ENCODE peak calls at places on chromosome 15, in four cellular contexts. J is prostate gland, N is A673, T is testis. M is an unnamed sample.

GRCh38 chr15:82852906-82853635 is 43.6 kb downstream of the WHAMM start:
- DNase-seq in J (no peak), N (peak; percentile 27), T (no peak), M (no peak)

GRCh38 chr15:100438570-100438969 is 90.2 kb downstream of the CERS3 start:
- DNase-seq in J (peak; percentile 56), N (peak; percentile 46), T (peak; percentile 75), M (peak; percentile 32)

GRCh38 chr15:70593795-70594194 is 169.6 kb downstream of the UACA start:
- DNase-seq in J (no peak), N (no peak), T (no peak), M (no peak)

GRCh38 chr15:80507638-80508316 is 103.6 kb downstream of the ARNT2 start:
- DNase-seq in J (no peak), N (no peak), T (no peak), M (no peak)

GRCh38 chr15:55267401-55268053 is 22.1 kb downstream of the RAB27A start:
- DNase-seq in J (no peak), N (peak; percentile 17), T (peak; percentile 42), M (no peak)

GRCh38 chr15:98650871-98651481 is 2.6 kb downstream of the IGF1R start:
- DNase-seq in J (peak; percentile 61), N (peak; percentile 17), T (peak; percentile 74), M (peak; percentile 52)

GRCh38 chr15:53808058-53808703 is 48.7 kb upstream of the WDR72 start:
- DNase-seq in J (no peak), N (peak; percentile 3), T (no peak), M (peak; percentile 13)

GRCh38 chr15:75104804-75105557 is 81.6 kb downstream of the PPCDC start:
- DNase-seq in J (no peak), N (no peak), T (no peak), M (peak; percentile 94)

GRCh38 chr15:53693729-53694533 is 65.5 kb downstream of the WDR72 start:
- DNase-seq in J (peak; percentile 33), N (no peak), T (peak; percentile 62), M (no peak)

GRCh38 chr15:71716990-71717389 is 93.4 kb upstream of the NR2E3 start:
- DNase-seq in J (no peak), N (no peak), T (no peak), M (no peak)

GRCh38 chr15:40069178-40070165 is 30.5 kb upstream of the SRP14 start:
- DNase-seq in J (peak; percentile 95), N (peak; percentile 87), T (peak; percentile 94), M (peak; percentile 94)

GRCh38 chr15:80957976-80958375 is 31.6 kb downstream of the MESD start:
- DNase-seq in J (no peak), N (no peak), T (no peak), M (no peak)

GRCh38 chr15:35827156-35827555 is 281.2 kb upstream of the DPH6 start:
- DNase-seq in J (no peak), N (peak; percentile 51), T (no peak), M (no peak)

GRCh38 chr15:67018026-67018425 is 47.4 kb upstream of the SMAD3 start:
- DNase-seq in J (no peak), N (no peak), T (no peak), M (peak; percentile 67)

GRCh38 chr15:58410353-58410752 is 21.4 kb upstream of the LIPC start:
- DNase-seq in J (no peak), N (no peak), T (no peak), M (peak; percentile 26)

GRCh38 chr15:27714675-27715074 is 384.4 kb downstream of the OCA2 start:
- DNase-seq in J (no peak), N (no peak), T (peak; percentile 33), M (no peak)
- H3K9me3 ChIP-seq in J (no peaks in the 10 kb centered on the region), N (peaks cover 53% of the 10 kb centered on the region), T (no peaks in the 10 kb centered on the region), M (no peaks in the 10 kb centered on the region)

GRCh38 chr15:94295275-94295674 is 63.9 kb downstream of the MCTP2 start:
- DNase-seq in J (no peak), N (no peak), T (no peak), M (no peak)
- H3K4me1 ChIP-seq in J (no peaks in the 10 kb centered on the region), N (no peaks in the 10 kb centered on the region), T (peaks cover 4% of the 10 kb centered on the region), M (peaks cover 4% of the 10 kb centered on the region)

GRCh38 chr15:25052191-25052999 is 97.6 kb downstream of the SNRPN start:
- DNase-seq in J (no peak), N (no peak), T (no peak), M (no peak)
- H3K9me3 ChIP-seq in J (peaks cover 14% of the 10 kb centered on the region), N (peaks cover 88% of the 10 kb centered on the region), T (no peaks in the 10 kb centered on the region), M (no peaks in the 10 kb centered on the region)

DNA sequence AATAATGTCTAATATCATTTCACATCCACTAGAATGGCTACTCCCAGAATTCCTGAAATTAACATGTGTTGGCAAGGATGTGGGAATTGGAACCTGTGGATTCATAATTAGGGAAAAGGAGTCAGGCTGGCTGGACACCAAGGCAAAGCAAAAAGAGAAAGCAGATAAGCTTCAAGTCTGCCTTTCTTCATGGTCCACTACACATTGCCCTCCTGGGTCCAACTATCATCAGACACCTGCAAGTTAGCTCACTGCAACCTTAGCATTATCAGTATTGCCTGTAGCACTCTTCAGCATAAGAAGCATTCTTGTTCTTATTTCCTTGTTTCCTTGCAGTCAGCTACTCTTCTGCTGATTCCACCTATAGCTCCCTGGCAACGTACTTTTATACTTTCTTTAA is 124.3 kb downstream of the ZNF280D start:
- DNase-seq in J (no peak), N (no peak), T (no peak), M (no peak)
- H3K4me1 ChIP-seq in J (no peaks in the 10 kb centered on the region), N (no peaks in the 10 kb centered on the region), T (no peaks in the 10 kb centered on the region), M (peaks cover 4% of the 10 kb centered on the region)

DNA sequence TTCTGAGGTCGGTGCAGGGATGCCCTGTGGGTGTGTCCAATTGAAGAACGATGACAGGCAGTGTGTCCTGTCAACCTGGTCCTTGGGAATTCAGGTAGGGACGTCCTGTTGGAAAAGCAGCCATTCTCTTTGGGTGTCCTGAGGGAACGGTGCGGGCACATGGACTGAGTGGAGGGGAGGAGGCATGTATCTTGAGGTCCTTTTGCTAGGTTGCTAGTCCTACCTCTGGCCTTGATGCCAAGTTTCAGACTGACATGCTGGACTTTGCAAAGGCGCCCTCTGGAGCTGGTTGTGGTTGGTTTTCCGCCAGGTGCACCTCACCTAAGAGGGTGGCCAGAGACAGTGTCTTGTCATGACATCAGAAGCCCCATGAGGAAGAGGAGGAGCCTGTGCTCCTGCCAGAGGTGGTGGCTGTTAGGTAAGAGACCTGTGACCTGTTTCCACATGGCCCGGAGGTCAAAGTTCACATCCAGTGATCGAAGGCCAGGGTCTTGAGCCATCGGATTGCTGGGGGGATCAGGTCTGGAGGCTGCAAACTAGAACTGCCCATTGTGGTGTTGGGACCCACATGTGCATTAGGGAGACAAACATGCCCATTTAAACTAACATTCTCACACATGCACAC is 106.3 kb downstream of the SNRPN start:
- DNase-seq in J (no peak), N (no peak), T (no peak), M (no peak)
- H3K9me3 ChIP-seq in J (peaks cover 14% of the 10 kb centered on the region), N (peaks cover 96% of the 10 kb centered on the region), T (no peaks in the 10 kb centered on the region), M (no peaks in the 10 kb centered on the region)

DNA sequence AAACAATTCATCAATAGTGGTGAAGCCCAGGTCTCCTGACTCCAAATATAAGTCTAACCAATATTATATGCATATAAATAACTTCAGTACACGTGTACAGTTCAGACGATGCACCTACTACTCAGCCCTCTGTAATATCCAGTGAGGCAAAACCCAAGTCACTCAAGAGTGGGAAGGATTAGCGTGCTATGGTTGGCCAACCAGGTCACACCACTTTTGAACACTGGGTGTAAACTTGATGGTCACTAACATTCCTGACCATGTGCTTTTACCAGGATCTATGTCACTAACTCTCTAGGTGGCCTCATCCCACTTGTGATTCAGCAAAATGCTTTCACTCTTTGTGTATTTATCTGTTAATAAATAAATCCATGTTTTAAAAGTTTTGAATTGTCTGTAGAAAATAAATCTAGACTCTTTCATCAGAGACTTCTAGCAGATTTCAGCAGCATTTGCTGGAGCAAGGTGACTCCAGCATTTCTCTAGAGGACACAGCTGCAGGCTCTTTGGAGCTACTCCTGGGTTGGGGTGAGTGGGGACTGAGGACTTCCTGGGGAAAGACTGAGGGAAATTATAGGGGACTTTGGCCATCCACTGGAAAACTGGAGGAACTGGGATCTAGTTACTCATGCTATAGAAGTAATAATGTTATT is 98.0 kb downstream of the RORA start:
- DNase-seq in J (no peak), N (no peak), T (no peak), M (peak; percentile 15)
- H3K4me1 ChIP-seq in J (no peaks in the 10 kb centered on the region), N (no peaks in the 10 kb centered on the region), T (no peaks in the 10 kb centered on the region), M (peaks cover 18% of the 10 kb centered on the region)

DNA sequence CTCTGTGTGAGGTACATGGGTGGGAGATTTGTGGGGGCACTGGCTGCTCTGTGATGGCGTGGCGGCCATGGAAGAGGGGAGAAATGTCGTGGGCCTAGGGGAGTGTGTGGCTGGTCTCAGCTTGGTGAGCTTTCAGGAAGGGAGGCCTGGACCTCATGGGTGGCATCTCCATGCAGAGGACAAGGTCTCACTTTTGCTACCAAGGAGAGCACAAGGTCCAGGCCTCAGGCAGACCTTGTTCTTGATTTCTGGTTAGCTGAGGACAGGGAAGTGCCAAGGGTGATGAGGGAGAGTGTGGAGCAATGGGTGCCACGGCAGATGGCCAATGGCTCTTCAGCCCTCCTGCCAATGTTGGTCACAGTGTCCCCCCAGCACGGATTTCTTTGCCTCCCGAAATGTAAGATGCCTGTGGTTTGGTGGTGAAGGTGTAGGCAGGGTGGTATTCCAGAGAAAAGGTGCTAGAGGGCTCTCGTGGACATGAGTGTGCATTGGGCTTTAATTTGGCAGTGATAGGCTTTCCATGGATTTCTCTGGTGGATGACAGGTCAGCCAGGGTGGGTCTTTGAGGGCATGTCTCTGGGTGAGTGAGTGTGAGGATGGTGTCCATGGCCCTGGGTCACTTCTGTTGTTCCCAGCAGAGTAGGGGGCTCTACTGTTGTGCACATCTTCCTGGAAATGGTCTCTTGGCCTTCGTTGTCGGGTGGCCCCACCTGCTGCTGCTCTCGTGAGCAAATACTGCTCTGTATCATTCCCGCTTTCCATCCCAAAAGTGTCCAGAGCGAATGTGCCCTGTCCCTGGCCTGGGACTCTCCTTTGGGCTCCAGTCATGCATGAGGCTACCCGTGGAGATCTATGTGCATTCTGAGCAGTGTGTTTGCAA is 108.0 kb downstream of the SNRPN start:
- DNase-seq in J (no peak), N (no peak), T (no peak), M (no peak)
- H3K9me3 ChIP-seq in J (peaks cover 14% of the 10 kb centered on the region), N (peaks cover 96% of the 10 kb centered on the region), T (no peaks in the 10 kb centered on the region), M (no peaks in the 10 kb centered on the region)

GRCh38 chr15:68795298-68795848 is 25.3 kb downstream of the ANP32A start:
- DNase-seq in J (peak; percentile 98), N (peak; percentile 95), T (peak; percentile 89), M (no peak)
- H3K4me1 ChIP-seq in J (peaks cover 37% of the 10 kb centered on the region), N (peaks cover 48% of the 10 kb centered on the region), T (peaks cover 19% of the 10 kb centered on the region), M (no peaks in the 10 kb centered on the region)

GRCh38 chr15:20280933-20281463 is 260.6 kb downstream of the GOLGA6L6 start:
- DNase-seq in J (no peak), N (no peak), T (no peak), M (no peak)
- H3K9me3 ChIP-seq in J (no peaks in the 10 kb centered on the region), N (peaks cover 87% of the 10 kb centered on the region), T (no peaks in the 10 kb centered on the region), M (no peaks in the 10 kb centered on the region)

DNA sequence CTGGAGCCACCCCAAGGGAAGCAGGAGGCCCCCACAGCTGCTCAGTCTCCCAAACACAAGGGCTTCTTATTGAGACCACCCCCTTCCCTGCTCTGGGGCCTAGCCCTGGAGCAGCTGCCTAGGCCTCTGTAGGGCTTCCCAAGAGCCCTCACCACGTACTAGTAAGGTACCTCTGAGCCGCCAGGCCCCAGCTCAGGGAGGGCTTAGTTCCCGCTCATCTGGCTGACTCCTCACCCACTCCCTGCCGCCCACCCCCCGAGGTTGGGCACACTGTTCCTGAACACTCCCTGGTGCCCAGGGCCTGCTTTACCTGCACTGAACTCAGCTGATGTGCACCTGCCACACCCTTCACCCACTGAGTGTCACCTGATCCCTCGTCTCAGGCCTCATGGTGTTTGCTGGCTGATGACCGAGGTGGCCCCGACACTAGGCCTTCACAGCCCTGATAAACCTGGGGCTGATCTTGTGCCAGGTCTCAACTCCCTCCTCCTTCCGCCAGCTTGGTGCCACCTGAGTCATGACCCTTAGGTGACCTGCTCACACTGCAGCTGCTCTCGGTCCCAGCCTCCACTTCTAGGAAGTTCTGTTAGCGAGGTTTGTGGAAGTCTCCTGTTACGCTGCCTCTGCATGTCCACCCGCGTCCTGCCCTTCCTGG is 18.0 kb upstream of the SPTBN5 start:
- DNase-seq in J (no peak), N (no peak), T (no peak), M (no peak)
- H3K4me1 ChIP-seq in J (no peaks in the 10 kb centered on the region), N (no peaks in the 10 kb centered on the region), T (no peaks in the 10 kb centered on the region), M (no peaks in the 10 kb centered on the region)

M was measured in SJCRH30.